ENCODE peak calls at places on chromosomes 11 and 22, in six cellular contexts. W is Karpas-422; A is adrenal gland; X is right cardiac atrium; F is fibroblast of lung; V is CD8-positive, alpha-beta memory T cell. M is an unnamed sample.
A peak's percentile ranks its signal among the peaks of the same experiment; 100 is the strongest.

GRCh38 chr11:61725632-61726280 is 26.7 kb upstream of the MYRF start:
- DNase-seq in X (peak; percentile 74), V (no peak), F (peak; percentile 67), A (no peak), W (no peak), M (no peak)

GRCh38 chr22:22942511-22943329 is 55.1 kb downstream of the IGLL5 start:
- DNase-seq in W (peak; percentile 95), V (peak; percentile 47), F (peak; percentile 56), X (no peak), A (peak; percentile 61), M (peak; percentile 56)

GRCh38 chr11:67421421-67422031 is 6.0 kb downstream of the CARNS1 start:
- DNase-seq in W (no peak), F (no peak), V (no peak), X (no peak), A (no peak), M (no peak)

GRCh38 chr11:46200537-46201281 is 76.8 kb upstream of the CREB3L1 start:
- DNase-seq in X (no peak), F (no peak), A (peak; percentile 55), V (no peak), W (no peak), M (no peak)

GRCh38 chr11:85941380-85941973 is 86.3 kb downstream of the CCDC83 start:
- DNase-seq in V (no peak), X (peak; percentile 71), W (peak; percentile 94), F (peak; percentile 80), A (peak; percentile 76), M (peak; percentile 26)

GRCh38 chr11:75279273-75279672 is 38.7 kb downstream of the TPBGL start:
- DNase-seq in F (no peak), X (no peak), W (no peak), A (no peak), V (no peak), M (no peak)

GRCh38 chr11:117145393-117145761 is 1.3 kb downstream of the PAFAH1B2 start:
- DNase-seq in A (peak; percentile 37), X (no peak), F (peak; percentile 38), W (no peak), V (peak; percentile 1), M (no peak)

GRCh38 chr11:26730711-26731460 is 9.0 kb upstream of the SLC5A12 start:
- DNase-seq in A (no peak), W (no peak), X (no peak), V (no peak), F (peak; percentile 14), M (no peak)

GRCh38 chr22:19878461-19879247 is 24.0 kb upstream of the GNB1L start:
- DNase-seq in V (no peak), W (no peak), F (peak; percentile 59), A (peak; percentile 13), X (no peak), M (no peak)

GRCh38 chr22:43993072-43993760 is 30.9 kb upstream of the PARVB start:
- DNase-seq in X (peak; percentile 82), V (peak; percentile 36), W (peak; percentile 87), A (peak; percentile 62), F (peak; percentile 75), M (peak; percentile 34)

GRCh38 chr11:130653838-130654601 is 205.6 kb downstream of the ADAMTS15 start:
- DNase-seq in W (no peak), V (no peak), F (peak; percentile 65), X (peak; percentile 96), A (peak; percentile 79), M (peak; percentile 12)

GRCh38 chr11:64241430-64242153 is 697 bp downstream of the FKBP2 start:
- DNase-seq in V (peak; percentile 100), A (peak; percentile 100), F (peak; percentile 99), X (peak; percentile 100), W (peak; percentile 100), M (peak; percentile 100)

GRCh38 chr11:99920956-99921355 is 766.1 kb upstream of the ARHGAP42 start:
- DNase-seq in V (no peak), A (no peak), X (no peak), F (no peak), W (no peak), M (no peak)

GRCh38 chr11:111935331-111936044 is 1.7 kb upstream of the DIXDC1 start:
- DNase-seq in W (no peak), A (no peak), F (peak; percentile 60), V (no peak), X (peak; percentile 68), M (no peak)

GRCh38 chr11:3189193-3189843 is 24.2 kb upstream of the OSBPL5 start:
- DNase-seq in F (no peak), X (no peak), A (peak; percentile 2), V (no peak), W (no peak), M (no peak)

GRCh38 chr11:130050272-130050671 is 19.4 kb upstream of the APLP2 start:
- DNase-seq in F (no peak), X (no peak), W (no peak), V (no peak), A (no peak), M (no peak)

GRCh38 chr11:72328366-72329224 is 84.6 kb upstream of the PHOX2A start:
- DNase-seq in V (no peak), X (no peak), W (no peak), A (no peak), F (peak; percentile 46), M (no peak)

GRCh38 chr22:43921361-43921760 is 2.2 kb upstream of the PNPLA3 start:
- DNase-seq in A (peak; percentile 87), V (no peak), W (no peak), X (no peak), F (peak; percentile 58), M (no peak)

GRCh38 chr11:75896843-75897419 is 81.9 kb downstream of the UVRAG start:
- DNase-seq in A (no peak), F (peak; percentile 67), W (peak; percentile 85), V (peak; percentile 26), X (no peak), M (no peak)

GRCh38 chr11:129950319-129951034 is 52.2 kb downstream of the PRDM10 start:
- DNase-seq in A (peak; percentile 71), X (peak; percentile 78), V (no peak), F (peak; percentile 88), W (no peak), M (peak; percentile 65)

GRCh38 chr22:25567305-25567704 is 2.8 kb downstream of the GRK3 start:
- DNase-seq in A (no peak), X (no peak), V (no peak), W (no peak), F (no peak), M (no peak)

GRCh38 chr22:18101536-18101935 is 9.1 kb upstream of the TUBA8 start:
- DNase-seq in V (no peak), W (no peak), F (no peak), A (no peak), X (no peak), M (no peak)

GRCh38 chr11:83543918-83544491 is 257.8 kb upstream of the CCDC90B start:
- DNase-seq in F (no peak), W (no peak), X (no peak), A (no peak), V (no peak), M (no peak)

GRCh38 chr22:50730941-50731661 is 6.9 kb upstream of the ACR start:
- DNase-seq in W (no peak), V (no peak), F (no peak), X (peak; percentile 75), A (peak; percentile 21), M (no peak)

GRCh38 chr11:95065336-95065735 is 1.4 kb upstream of the SRSF8 start:
- DNase-seq in V (no peak), A (no peak), W (no peak), X (no peak), F (no peak), M (no peak)

GRCh38 chr11:95066721-95067041 is at the start of gene SRSF8:
- DNase-seq in X (no peak), V (no peak), F (no peak), W (peak; percentile 90), A (no peak), M (no peak)

GRCh38 chr11:95067828-95068244 is 1.1 kb downstream of the SRSF8 start:
- DNase-seq in A (no peak), X (no peak), W (no peak), V (no peak), F (peak; percentile 39), M (no peak)

GRCh38 chr11:95067042-95067827 is 516 bp downstream of the SRSF8 start:
- DNase-seq in V (peak; percentile 76), A (peak; percentile 88), W (peak; percentile 95), X (peak; percentile 95), F (peak; percentile 77), M (peak; percentile 80)

GRCh38 chr11:95068549-95068948 is 1.8 kb downstream of the SRSF8 start:
- DNase-seq in W (peak; percentile 98), V (peak; percentile 84), X (peak; percentile 89), A (peak; percentile 90), F (peak; percentile 94), M (peak; percentile 63)
- H3K27ac ChIP-seq in W (peak overlapping the region; percentile 47), V (peak overlapping the region; percentile 96), X (no peak overlapping the region), A (peak overlapping the region; percentile 97), F (peak overlapping the region; percentile 82), M (peak overlapping the region; percentile 93)

DNA sequence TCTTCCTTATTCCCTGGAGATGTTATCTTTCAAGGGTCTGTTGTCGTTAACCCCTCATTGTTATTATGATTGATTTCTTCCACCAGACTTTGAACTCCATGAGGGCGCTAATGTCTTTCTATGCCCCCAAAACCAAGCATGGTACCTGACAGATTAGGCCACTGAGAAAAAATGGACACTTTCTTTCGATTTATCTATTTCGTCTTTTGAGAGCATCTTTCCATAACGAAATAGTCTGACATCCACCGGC is 641 bp upstream of the PSMA1 start:
- DNase-seq in X (no peak), F (no peak), A (no peak), W (peak; percentile 42), V (no peak), M (no peak)
- H3K27ac ChIP-seq in X (no peak overlapping the region), F (peak overlapping the region; percentile 30), A (peak overlapping the region; percentile 92), W (no peak overlapping the region), V (peak overlapping the region; percentile 83), M (peak overlapping the region; percentile 88)

GRCh38 chr11:68509105-68509504 is 48.6 kb downstream of the PPP6R3 start:
- DNase-seq in A (no peak), V (no peak), F (no peak), X (no peak), W (no peak), M (no peak)

GRCh38 chr11:68508425-68508824 is 47.9 kb downstream of the PPP6R3 start:
- DNase-seq in F (no peak), X (no peak), W (no peak), A (no peak), V (no peak), M (no peak)

GRCh38 chr11:68505596-68505995 is 45.0 kb downstream of the PPP6R3 start:
- DNase-seq in A (no peak), X (no peak), W (peak; percentile 48), V (no peak), F (no peak), M (no peak)

GRCh38 chr11:68504432-68505066 is 44.0 kb downstream of the PPP6R3 start:
- DNase-seq in V (no peak), A (no peak), X (no peak), W (no peak), F (no peak), M (no peak)

DNA sequence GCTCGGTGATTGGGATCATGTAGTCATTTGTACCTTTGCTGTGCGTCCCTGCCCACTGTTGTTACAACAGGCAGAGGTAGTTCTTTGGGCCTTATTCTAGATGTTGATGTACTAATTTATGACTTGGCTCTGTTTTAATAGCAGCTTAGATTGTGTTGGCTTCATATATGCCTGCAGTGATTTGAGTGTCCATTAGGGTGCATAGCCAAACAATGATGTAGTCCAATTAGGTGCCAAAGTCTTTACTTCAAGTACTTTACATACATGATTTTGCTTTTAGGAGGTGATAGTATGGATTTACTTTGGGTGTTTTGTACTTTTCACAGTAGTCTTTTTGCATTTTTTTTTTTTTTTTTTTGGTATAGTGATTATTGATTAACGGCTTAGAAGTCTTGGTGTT is 46.4 kb downstream of the PPP6R3 start:
- DNase-seq in V (no peak), W (peak; percentile 61), A (no peak), F (no peak), X (no peak), M (no peak)
- H3K27ac ChIP-seq in V (no peak overlapping the region), W (peak overlapping the region; percentile 65), A (no peak overlapping the region), F (no peak overlapping the region), X (no peak overlapping the region), M (no peak overlapping the region)

GRCh38 chr11:48047616-48048015 is 67.3 kb downstream of the PTPRJ start:
- DNase-seq in A (no peak), V (no peak), X (no peak), W (peak; percentile 48), F (no peak), M (no peak)
- H3K27ac ChIP-seq in A (no peak overlapping the region), V (no peak overlapping the region), X (no peak overlapping the region), W (peak overlapping the region; percentile 90), F (no peak overlapping the region), M (peak overlapping the region; percentile 80)